ENCODE peak calls at places on chromosomes 13 and 19, in seven cellular contexts. One of them, this sample, is unnamed. For H3K4me1, the result is how much of the 10 kb centered on the place peaks cover.

GRCh38 chr13:76012091-76012721 is 376.1 kb downstream of the LMO7 start:
- DNase-seq in Panc1: no peak
- DNase-seq in cardiac muscle cell: peak
- DNase-seq in heart left ventricle: no peak
- DNase-seq in gastrocnemius medialis: no peak
- DNase-seq in NT2/D1: no peak
- DNase-seq in naive thymus-derived CD4-positive, alpha-beta T cell: no peak
- DNase-seq in this sample: no peak

GRCh38 chr13:92074658-92075057 is 676.2 kb downstream of the GPC5 start:
- DNase-seq in Panc1: no peak
- DNase-seq in cardiac muscle cell: peak
- DNase-seq in heart left ventricle: no peak
- DNase-seq in gastrocnemius medialis: no peak
- DNase-seq in NT2/D1: no peak
- DNase-seq in naive thymus-derived CD4-positive, alpha-beta T cell: no peak
- DNase-seq in this sample: no peak

GRCh38 chr19:10625003-10625761 is at the start of gene SLC44A2:
- DNase-seq in Panc1: no peak
- DNase-seq in cardiac muscle cell: peak
- DNase-seq in heart left ventricle: peak
- DNase-seq in gastrocnemius medialis: peak
- DNase-seq in NT2/D1: no peak
- DNase-seq in naive thymus-derived CD4-positive, alpha-beta T cell: no peak
- DNase-seq in this sample: no peak

GRCh38 chr19:22335716-22336115 is 49.5 kb downstream of the ZNF729 start:
- DNase-seq in Panc1: no peak
- DNase-seq in cardiac muscle cell: no peak
- DNase-seq in heart left ventricle: no peak
- DNase-seq in gastrocnemius medialis: no peak
- DNase-seq in NT2/D1: no peak
- DNase-seq in naive thymus-derived CD4-positive, alpha-beta T cell: no peak
- DNase-seq in this sample: peak

GRCh38 chr19:5191091-5191490 is 149.5 kb downstream of the PTPRS start:
- DNase-seq in Panc1: no peak
- DNase-seq in cardiac muscle cell: no peak
- DNase-seq in heart left ventricle: no peak
- DNase-seq in gastrocnemius medialis: no peak
- DNase-seq in NT2/D1: no peak
- DNase-seq in naive thymus-derived CD4-positive, alpha-beta T cell: no peak
- DNase-seq in this sample: no peak

GRCh38 chr19:4878491-4878968 is 11.1 kb upstream of the PLIN3 start:
- DNase-seq in Panc1: no peak
- DNase-seq in cardiac muscle cell: no peak
- DNase-seq in heart left ventricle: no peak
- DNase-seq in gastrocnemius medialis: peak
- DNase-seq in NT2/D1: no peak
- DNase-seq in naive thymus-derived CD4-positive, alpha-beta T cell: no peak
- DNase-seq in this sample: no peak

GRCh38 chr13:44257806-44258205 is 115.8 kb upstream of the SERP2 start:
- DNase-seq in Panc1: no peak
- DNase-seq in cardiac muscle cell: peak
- DNase-seq in heart left ventricle: no peak
- DNase-seq in gastrocnemius medialis: no peak
- DNase-seq in NT2/D1: no peak
- DNase-seq in naive thymus-derived CD4-positive, alpha-beta T cell: no peak
- DNase-seq in this sample: no peak

GRCh38 chr13:24247016-24247415 is 62.4 kb upstream of the C1QTNF9 start:
- DNase-seq in Panc1: no peak
- DNase-seq in cardiac muscle cell: no peak
- DNase-seq in heart left ventricle: no peak
- DNase-seq in gastrocnemius medialis: no peak
- DNase-seq in NT2/D1: no peak
- DNase-seq in naive thymus-derived CD4-positive, alpha-beta T cell: no peak
- DNase-seq in this sample: no peak

GRCh38 chr19:5037936-5038335 is 69.0 kb downstream of the KDM4B start:
- DNase-seq in Panc1: no peak
- DNase-seq in cardiac muscle cell: no peak
- DNase-seq in heart left ventricle: no peak
- DNase-seq in gastrocnemius medialis: no peak
- DNase-seq in NT2/D1: no peak
- DNase-seq in naive thymus-derived CD4-positive, alpha-beta T cell: no peak
- DNase-seq in this sample: no peak

GRCh38 chr13:29507356-29507755 is 88.1 kb downstream of the SLC7A1 start:
- DNase-seq in Panc1: no peak
- DNase-seq in cardiac muscle cell: no peak
- DNase-seq in heart left ventricle: no peak
- DNase-seq in gastrocnemius medialis: no peak
- DNase-seq in NT2/D1: no peak
- DNase-seq in naive thymus-derived CD4-positive, alpha-beta T cell: no peak
- DNase-seq in this sample: no peak

GRCh38 chr19:47897857-47898256 is 11.7 kb upstream of the SULT2A1 start:
- DNase-seq in Panc1: no peak
- DNase-seq in cardiac muscle cell: no peak
- DNase-seq in heart left ventricle: no peak
- DNase-seq in gastrocnemius medialis: no peak
- DNase-seq in NT2/D1: no peak
- DNase-seq in naive thymus-derived CD4-positive, alpha-beta T cell: no peak
- DNase-seq in this sample: no peak

GRCh38 chr13:21675095-21676007 is 4.5 kb downstream of the FGF9 start:
- DNase-seq in Panc1: no peak
- DNase-seq in cardiac muscle cell: no peak
- DNase-seq in heart left ventricle: peak
- DNase-seq in gastrocnemius medialis: no peak
- DNase-seq in NT2/D1: no peak
- DNase-seq in naive thymus-derived CD4-positive, alpha-beta T cell: peak
- DNase-seq in this sample: no peak

GRCh38 chr13:86447479-86447878 is 648.3 kb upstream of the SLITRK6 start:
- DNase-seq in Panc1: no peak
- DNase-seq in cardiac muscle cell: no peak
- DNase-seq in heart left ventricle: no peak
- DNase-seq in gastrocnemius medialis: no peak
- DNase-seq in NT2/D1: no peak
- DNase-seq in naive thymus-derived CD4-positive, alpha-beta T cell: no peak
- DNase-seq in this sample: no peak

GRCh38 chr13:76848596-76848995 is 37.6 kb downstream of the KCTD12 start:
- DNase-seq in Panc1: no peak
- DNase-seq in cardiac muscle cell: peak
- DNase-seq in heart left ventricle: no peak
- DNase-seq in gastrocnemius medialis: peak
- DNase-seq in NT2/D1: no peak
- DNase-seq in naive thymus-derived CD4-positive, alpha-beta T cell: no peak
- DNase-seq in this sample: no peak

GRCh38 chr13:97567510-97568243 is 133.7 kb downstream of the RAP2A start:
- DNase-seq in Panc1: no peak
- DNase-seq in cardiac muscle cell: peak
- DNase-seq in heart left ventricle: no peak
- DNase-seq in gastrocnemius medialis: no peak
- DNase-seq in NT2/D1: no peak
- DNase-seq in naive thymus-derived CD4-positive, alpha-beta T cell: no peak
- DNase-seq in this sample: peak

GRCh38 chr13:72062566-72062965 is 195.6 kb upstream of the DACH1 start:
- DNase-seq in Panc1: no peak
- DNase-seq in cardiac muscle cell: no peak
- DNase-seq in heart left ventricle: peak
- DNase-seq in gastrocnemius medialis: no peak
- DNase-seq in NT2/D1: peak
- DNase-seq in naive thymus-derived CD4-positive, alpha-beta T cell: no peak
- DNase-seq in this sample: no peak

GRCh38 chr19:391726-392374 is 17.1 kb downstream of the C2CD4C start:
- DNase-seq in Panc1: no peak
- DNase-seq in cardiac muscle cell: no peak
- DNase-seq in heart left ventricle: peak
- DNase-seq in gastrocnemius medialis: no peak
- DNase-seq in NT2/D1: no peak
- DNase-seq in naive thymus-derived CD4-positive, alpha-beta T cell: no peak
- DNase-seq in this sample: no peak

GRCh38 chr13:42497798-42498197 is 76.2 kb upstream of the TNFSF11 start:
- DNase-seq in Panc1: no peak
- DNase-seq in cardiac muscle cell: peak
- DNase-seq in heart left ventricle: no peak
- DNase-seq in gastrocnemius medialis: no peak
- DNase-seq in NT2/D1: no peak
- DNase-seq in naive thymus-derived CD4-positive, alpha-beta T cell: no peak
- DNase-seq in this sample: no peak

GRCh38 chr13:67229438-67230242 is 496 bp downstream of the PCDH9 start:
- DNase-seq in Panc1: no peak
- DNase-seq in cardiac muscle cell: peak
- DNase-seq in heart left ventricle: no peak
- DNase-seq in gastrocnemius medialis: no peak
- DNase-seq in NT2/D1: no peak
- DNase-seq in naive thymus-derived CD4-positive, alpha-beta T cell: peak
- DNase-seq in this sample: no peak

GRCh38 chr19:8334458-8335342 is 8.4 kb downstream of the KANK3 start:
- DNase-seq in Panc1: no peak
- DNase-seq in cardiac muscle cell: peak
- DNase-seq in heart left ventricle: peak
- DNase-seq in gastrocnemius medialis: no peak
- DNase-seq in NT2/D1: no peak
- DNase-seq in naive thymus-derived CD4-positive, alpha-beta T cell: no peak
- DNase-seq in this sample: no peak

GRCh38 chr19:17673937-17674799 is 14.0 kb downstream of the UNC13A start:
- DNase-seq in Panc1: no peak
- DNase-seq in cardiac muscle cell: no peak
- DNase-seq in heart left ventricle: no peak
- DNase-seq in gastrocnemius medialis: no peak
- DNase-seq in NT2/D1: no peak
- DNase-seq in naive thymus-derived CD4-positive, alpha-beta T cell: no peak
- DNase-seq in this sample: no peak

GRCh38 chr13:102610296-102610895 is 13.6 kb downstream of the TPP2 start:
- DNase-seq in Panc1: no peak
- DNase-seq in cardiac muscle cell: no peak
- DNase-seq in heart left ventricle: no peak
- DNase-seq in gastrocnemius medialis: no peak
- DNase-seq in NT2/D1: no peak
- DNase-seq in naive thymus-derived CD4-positive, alpha-beta T cell: no peak
- DNase-seq in this sample: no peak

GRCh38 chr19:47713046-47714021 is at the start of gene EHD2:
- DNase-seq in Panc1: no peak
- DNase-seq in cardiac muscle cell: peak
- DNase-seq in heart left ventricle: peak
- DNase-seq in gastrocnemius medialis: peak
- DNase-seq in NT2/D1: no peak
- DNase-seq in naive thymus-derived CD4-positive, alpha-beta T cell: peak
- DNase-seq in this sample: peak

GRCh38 chr13:112466132-112467025 is 90.2 kb downstream of the SPACA7 start:
- DNase-seq in Panc1: no peak
- DNase-seq in cardiac muscle cell: no peak
- DNase-seq in heart left ventricle: no peak
- DNase-seq in gastrocnemius medialis: no peak
- DNase-seq in NT2/D1: no peak
- DNase-seq in naive thymus-derived CD4-positive, alpha-beta T cell: no peak
- DNase-seq in this sample: no peak

GRCh38 chr13:79741006-79741405 is 260.1 kb downstream of the NDFIP2 start:
- DNase-seq in Panc1: no peak
- DNase-seq in cardiac muscle cell: peak
- DNase-seq in heart left ventricle: no peak
- DNase-seq in gastrocnemius medialis: no peak
- DNase-seq in NT2/D1: no peak
- DNase-seq in naive thymus-derived CD4-positive, alpha-beta T cell: no peak
- DNase-seq in this sample: no peak

DNA sequence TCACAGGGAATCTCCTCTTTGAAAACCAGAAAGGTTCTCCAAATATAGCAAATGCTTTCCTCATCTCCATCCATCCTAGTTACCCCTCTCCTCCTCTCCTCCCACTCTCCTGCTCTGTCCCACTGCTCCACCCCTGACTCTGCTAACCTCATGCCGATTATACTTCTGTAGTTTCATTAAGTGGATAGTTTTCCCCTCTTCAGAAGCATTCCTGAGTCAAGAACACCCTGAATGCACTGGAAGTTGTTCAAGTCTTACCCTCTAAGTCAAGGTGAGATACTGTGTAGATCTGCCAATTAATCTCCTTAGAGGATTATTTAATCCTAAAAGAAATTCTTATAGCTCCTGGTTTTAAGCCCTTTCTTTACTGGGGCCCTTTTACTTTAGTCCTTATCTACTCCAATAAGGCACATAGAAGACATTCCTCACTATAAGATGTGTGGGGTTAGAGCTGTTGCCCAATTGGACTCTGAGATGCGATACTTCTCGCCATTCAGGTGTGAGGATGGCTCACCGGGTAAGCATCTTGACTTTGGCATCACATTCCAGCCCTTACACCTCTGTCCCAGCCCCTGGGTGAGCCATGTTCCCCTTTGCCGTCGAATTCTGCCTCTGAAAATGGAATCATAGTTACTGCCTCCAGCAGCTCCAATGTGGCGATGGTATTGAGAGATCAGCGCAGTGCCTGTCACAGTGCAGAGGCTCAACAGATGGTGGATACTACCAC is 67.7 kb downstream of the COL4A2 start:
- DNase-seq in Panc1: no peak
- DNase-seq in cardiac muscle cell: no peak
- DNase-seq in heart left ventricle: no peak
- DNase-seq in gastrocnemius medialis: no peak
- DNase-seq in NT2/D1: no peak
- DNase-seq in naive thymus-derived CD4-positive, alpha-beta T cell: no peak
- DNase-seq in this sample: no peak
- H3K4me1 ChIP-seq in Panc1: under half
- H3K4me1 ChIP-seq in cardiac muscle cell: under half
- H3K4me1 ChIP-seq in heart left ventricle: half or more
- H3K4me1 ChIP-seq in gastrocnemius medialis: under half
- H3K4me1 ChIP-seq in NT2/D1: under half
- H3K4me1 ChIP-seq in naive thymus-derived CD4-positive, alpha-beta T cell: under half
- H3K4me1 ChIP-seq in this sample: under half

GRCh38 chr13:33110713-33111413 is 94.6 kb downstream of the KL start:
- DNase-seq in Panc1: no peak
- DNase-seq in cardiac muscle cell: peak
- DNase-seq in heart left ventricle: peak
- DNase-seq in gastrocnemius medialis: peak
- DNase-seq in NT2/D1: no peak
- DNase-seq in naive thymus-derived CD4-positive, alpha-beta T cell: no peak
- DNase-seq in this sample: peak
- H3K4me1 ChIP-seq in Panc1: under half
- H3K4me1 ChIP-seq in cardiac muscle cell: under half
- H3K4me1 ChIP-seq in heart left ventricle: under half
- H3K4me1 ChIP-seq in gastrocnemius medialis: under half
- H3K4me1 ChIP-seq in NT2/D1: under half
- H3K4me1 ChIP-seq in naive thymus-derived CD4-positive, alpha-beta T cell: under half
- H3K4me1 ChIP-seq in this sample: under half

GRCh38 chr19:2237051-2237868 is 636 bp downstream of the SF3A2 start:
- DNase-seq in Panc1: no peak
- DNase-seq in cardiac muscle cell: no peak
- DNase-seq in heart left ventricle: no peak
- DNase-seq in gastrocnemius medialis: no peak
- DNase-seq in NT2/D1: no peak
- DNase-seq in naive thymus-derived CD4-positive, alpha-beta T cell: no peak
- DNase-seq in this sample: no peak
- H3K4me1 ChIP-seq in Panc1: under half
- H3K4me1 ChIP-seq in cardiac muscle cell: under half
- H3K4me1 ChIP-seq in heart left ventricle: under half
- H3K4me1 ChIP-seq in gastrocnemius medialis: half or more
- H3K4me1 ChIP-seq in NT2/D1: under half
- H3K4me1 ChIP-seq in naive thymus-derived CD4-positive, alpha-beta T cell: under half
- H3K4me1 ChIP-seq in this sample: under half

DNA sequence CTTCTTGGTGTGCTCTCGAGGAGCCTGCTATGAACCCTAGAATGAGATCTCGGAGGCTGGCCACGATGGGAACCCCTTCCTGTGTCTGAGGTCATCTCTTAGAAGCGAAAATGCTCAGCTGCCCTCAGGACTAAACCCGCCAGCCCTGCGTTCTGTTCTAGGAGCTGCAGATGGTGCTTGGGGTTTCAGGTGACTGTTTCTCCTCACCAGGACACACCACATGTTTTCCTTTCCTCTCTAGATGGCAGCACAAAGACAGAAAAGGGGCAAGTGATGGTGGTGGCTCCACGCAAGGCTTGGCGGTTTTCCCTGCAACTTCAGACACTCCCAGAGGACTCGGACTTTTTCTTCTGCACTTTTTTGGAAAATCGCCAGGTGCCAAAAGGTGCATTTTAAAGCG is 60.1 kb downstream of the RNASEH2B start:
- DNase-seq in Panc1: no peak
- DNase-seq in cardiac muscle cell: peak
- DNase-seq in heart left ventricle: no peak
- DNase-seq in gastrocnemius medialis: no peak
- DNase-seq in NT2/D1: peak
- DNase-seq in naive thymus-derived CD4-positive, alpha-beta T cell: no peak
- DNase-seq in this sample: no peak
- H3K4me1 ChIP-seq in Panc1: under half
- H3K4me1 ChIP-seq in cardiac muscle cell: under half
- H3K4me1 ChIP-seq in heart left ventricle: under half
- H3K4me1 ChIP-seq in gastrocnemius medialis: under half
- H3K4me1 ChIP-seq in NT2/D1: under half
- H3K4me1 ChIP-seq in naive thymus-derived CD4-positive, alpha-beta T cell: under half
- H3K4me1 ChIP-seq in this sample: under half